ENCODE peak calls at places on chromosomes 11 and 22, in four cellular contexts. L is fibroblast of lung; H is stimulated activated CD8-positive, alpha-beta memory T cell treated with anti-CD3 and anti-CD28 coated beads, Interleukin-7, amount 100 ng/mL, for 48 hours; W is activated effector memory CD4-positive, alpha-beta T cell treated with anti-CD3 and anti-CD28 coated beads, Interleukin-2, amount 50 U/mL, for 16 hours. Y is an unnamed sample.
A peak's percentile ranks its signal among the peaks of the same experiment; 100 is the strongest.

GRCh38 chr22:23608583-23608982 is 23.5 kb downstream of the DRICH1 start:
- DNase-seq in L (peak; percentile 20), H (no peak), W (no peak), Y (no peak)

GRCh38 chr11:33942954-33943353 is 51.1 kb upstream of the LMO2 start:
- DNase-seq in L (peak; percentile 94), H (no peak), W (no peak), Y (no peak)

GRCh38 chr11:2301631-2302272 is at the start of the genes C11orf21 and TSPAN32:
- DNase-seq in L (peak; percentile 64), H (no peak), W (peak; percentile 84), Y (no peak)

GRCh38 chr22:34866501-34867171 is 199.3 kb upstream of the ISX start:
- DNase-seq in L (peak; percentile 52), H (no peak), W (no peak), Y (no peak)

GRCh38 chr11:114416441-114416928 is 16.0 kb downstream of the RBM7 start:
- DNase-seq in L (peak; percentile 80), H (no peak), W (no peak), Y (no peak)

GRCh38 chr11:132742929-132743328 is 789.4 kb downstream of the OPCML start:
- DNase-seq in L (no peak), H (no peak), W (no peak), Y (no peak)

GRCh38 chr11:57885298-57886035 is 123.9 kb downstream of the CTNND1 start:
- DNase-seq in L (peak; percentile 24), H (no peak), W (no peak), Y (no peak)

GRCh38 chr22:37752189-37753061 is 55.3 kb upstream of the GCAT start:
- DNase-seq in L (peak; percentile 90), H (no peak), W (no peak), Y (peak; percentile 97)

GRCh38 chr22:35638408-35638807 is 9.8 kb upstream of the APOL6 start:
- DNase-seq in L (peak; percentile 75), H (no peak), W (peak; percentile 4), Y (peak; percentile 97)